ENCODE peak calls at places on chromosomes 16 and 17, in six cellular contexts. One of them, this sample, is unnamed.

GRCh38 chr16:74736531-74737157 is 36.0 kb upstream of the MLKL start:
- DNase-seq in HFF-Myc: no peak
- DNase-seq in lower leg skin: no peak
- DNase-seq in fibroblast of mammary gland: peak
- DNase-seq in A549: no peak
- DNase-seq in heart right ventricle: no peak
- DNase-seq in this sample: no peak

GRCh38 chr16:17305694-17306093 is 165.1 kb downstream of the XYLT1 start:
- DNase-seq in heart right ventricle: no peak
- DNase-seq in fibroblast of mammary gland: no peak
- DNase-seq in HFF-Myc: no peak
- DNase-seq in lower leg skin: no peak
- DNase-seq in A549: no peak
- DNase-seq in this sample: no peak

GRCh38 chr16:89071686-89072182 is 21.9 kb upstream of the ACSF3 start:
- DNase-seq in lower leg skin: no peak
- DNase-seq in A549: no peak
- DNase-seq in heart right ventricle: no peak
- DNase-seq in HFF-Myc: no peak
- DNase-seq in fibroblast of mammary gland: no peak
- DNase-seq in this sample: peak

GRCh38 chr17:40309031-40309937 is at the start of gene RARA:
- DNase-seq in HFF-Myc: no peak
- DNase-seq in fibroblast of mammary gland: no peak
- DNase-seq in A549: peak
- DNase-seq in lower leg skin: no peak
- DNase-seq in heart right ventricle: peak
- DNase-seq in this sample: peak

GRCh38 chr17:9768381-9768934 is 22.9 kb downstream of the DHRS7C start:
- DNase-seq in lower leg skin: no peak
- DNase-seq in heart right ventricle: no peak
- DNase-seq in HFF-Myc: peak
- DNase-seq in fibroblast of mammary gland: peak
- DNase-seq in A549: peak
- DNase-seq in this sample: peak

GRCh38 chr16:85010931-85011845 is at the start of gene ZDHHC7:
- DNase-seq in lower leg skin: peak
- DNase-seq in HFF-Myc: no peak
- DNase-seq in A549: peak
- DNase-seq in fibroblast of mammary gland: peak
- DNase-seq in heart right ventricle: peak
- DNase-seq in this sample: peak

GRCh38 chr17:32297424-32297823 is 31.8 kb downstream of the RHBDL3 start:
- DNase-seq in heart right ventricle: no peak
- DNase-seq in fibroblast of mammary gland: no peak
- DNase-seq in lower leg skin: no peak
- DNase-seq in HFF-Myc: no peak
- DNase-seq in A549: no peak
- DNase-seq in this sample: no peak

GRCh38 chr16:84018710-84019109 is 23.9 kb downstream of the SLC38A8 start:
- DNase-seq in A549: no peak
- DNase-seq in lower leg skin: no peak
- DNase-seq in fibroblast of mammary gland: no peak
- DNase-seq in heart right ventricle: no peak
- DNase-seq in HFF-Myc: no peak
- DNase-seq in this sample: no peak

GRCh38 chr16:57533618-57534336 is 2.6 kb downstream of the CCDC102A start:
- DNase-seq in lower leg skin: peak
- DNase-seq in fibroblast of mammary gland: peak
- DNase-seq in heart right ventricle: no peak
- DNase-seq in A549: no peak
- DNase-seq in HFF-Myc: no peak
- DNase-seq in this sample: no peak

GRCh38 chr16:57533366-57533617 is 3.1 kb downstream of the CCDC102A start:
- DNase-seq in heart right ventricle: no peak
- DNase-seq in fibroblast of mammary gland: no peak
- DNase-seq in A549: no peak
- DNase-seq in HFF-Myc: no peak
- DNase-seq in lower leg skin: no peak
- DNase-seq in this sample: no peak

GRCh38 chr16:57534881-57535658 is 1.3 kb downstream of the CCDC102A start:
- DNase-seq in fibroblast of mammary gland: no peak
- DNase-seq in heart right ventricle: no peak
- DNase-seq in HFF-Myc: no peak
- DNase-seq in lower leg skin: peak
- DNase-seq in A549: no peak
- DNase-seq in this sample: no peak

GRCh38 chr16:57535680-57536305 is 578 bp downstream of the CCDC102A start:
- DNase-seq in lower leg skin: peak
- DNase-seq in HFF-Myc: peak
- DNase-seq in fibroblast of mammary gland: peak
- DNase-seq in heart right ventricle: peak
- DNase-seq in A549: peak
- DNase-seq in this sample: peak

GRCh38 chr16:57534337-57534880 is 2.0 kb downstream of the CCDC102A start:
- DNase-seq in fibroblast of mammary gland: no peak
- DNase-seq in A549: no peak
- DNase-seq in HFF-Myc: no peak
- DNase-seq in lower leg skin: no peak
- DNase-seq in heart right ventricle: no peak
- DNase-seq in this sample: no peak
- H3K4me3 ChIP-seq in fibroblast of mammary gland: no peak
- H3K4me3 ChIP-seq in A549: no peak
- H3K4me3 ChIP-seq in HFF-Myc: no peak
- H3K4me3 ChIP-seq in lower leg skin: no peak
- H3K4me3 ChIP-seq in heart right ventricle: no peak
- H3K4me3 ChIP-seq in this sample: no peak

GRCh38 chr17:2030779-2031163 is 818 bp downstream of the DPH1 start:
- DNase-seq in A549: peak
- DNase-seq in HFF-Myc: no peak
- DNase-seq in lower leg skin: no peak
- DNase-seq in fibroblast of mammary gland: peak
- DNase-seq in heart right ventricle: no peak
- DNase-seq in this sample: no peak
- TF ChIP-seq CTCF in A549: peak
- TF ChIP-seq CTCF in HFF-Myc: peak
- TF ChIP-seq CTCF in lower leg skin: no peak
- TF ChIP-seq CTCF in fibroblast of mammary gland: peak
- TF ChIP-seq CTCF in heart right ventricle: peak
- TF ChIP-seq CTCF in this sample: peak

DNA sequence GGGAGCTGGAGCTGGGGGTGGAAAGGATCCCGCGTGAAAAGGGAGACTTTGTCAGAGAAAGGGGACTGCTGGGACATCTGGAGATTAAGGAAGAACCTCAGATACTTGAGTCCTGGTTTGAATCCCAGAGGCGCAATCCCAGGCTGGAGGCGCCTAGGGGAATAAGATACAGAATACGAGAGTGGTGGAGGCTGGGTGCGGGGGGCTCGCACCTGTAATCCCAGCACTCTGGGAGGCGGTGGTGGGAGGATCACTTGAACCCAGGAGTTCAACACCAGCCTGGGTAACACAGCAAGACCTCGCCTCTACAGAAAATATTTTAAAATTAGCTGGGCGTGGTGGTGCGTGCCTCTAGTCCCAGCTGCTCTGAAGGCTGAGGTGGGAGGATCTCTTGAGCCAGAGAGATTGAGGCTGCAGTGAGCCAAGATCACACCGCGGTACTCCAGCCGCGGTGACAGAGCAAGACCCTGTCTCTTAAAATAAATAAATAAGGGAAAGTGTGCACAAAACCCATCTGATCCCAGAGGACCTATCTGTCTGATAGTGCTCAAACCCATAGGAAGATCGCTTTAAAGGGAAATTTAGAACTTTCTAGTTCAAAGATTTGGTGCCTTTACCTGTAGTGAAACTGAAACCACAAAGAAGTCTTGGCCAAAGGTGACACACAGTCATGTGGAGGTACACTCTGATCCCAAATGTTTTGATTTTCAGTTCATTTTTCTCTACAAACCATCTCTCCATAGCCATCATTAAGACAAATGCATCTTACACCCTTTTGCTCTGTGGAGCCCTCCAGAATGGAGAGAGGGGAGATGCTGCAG is 625 bp upstream of the SCRN2 start:
- DNase-seq in HFF-Myc: no peak
- DNase-seq in lower leg skin: no peak
- DNase-seq in heart right ventricle: no peak
- DNase-seq in A549: no peak
- DNase-seq in fibroblast of mammary gland: no peak
- DNase-seq in this sample: no peak
- H3K4me3 ChIP-seq in HFF-Myc: peak
- H3K4me3 ChIP-seq in lower leg skin: no peak
- H3K4me3 ChIP-seq in heart right ventricle: peak
- H3K4me3 ChIP-seq in A549: no peak
- H3K4me3 ChIP-seq in fibroblast of mammary gland: peak
- H3K4me3 ChIP-seq in this sample: peak

DNA sequence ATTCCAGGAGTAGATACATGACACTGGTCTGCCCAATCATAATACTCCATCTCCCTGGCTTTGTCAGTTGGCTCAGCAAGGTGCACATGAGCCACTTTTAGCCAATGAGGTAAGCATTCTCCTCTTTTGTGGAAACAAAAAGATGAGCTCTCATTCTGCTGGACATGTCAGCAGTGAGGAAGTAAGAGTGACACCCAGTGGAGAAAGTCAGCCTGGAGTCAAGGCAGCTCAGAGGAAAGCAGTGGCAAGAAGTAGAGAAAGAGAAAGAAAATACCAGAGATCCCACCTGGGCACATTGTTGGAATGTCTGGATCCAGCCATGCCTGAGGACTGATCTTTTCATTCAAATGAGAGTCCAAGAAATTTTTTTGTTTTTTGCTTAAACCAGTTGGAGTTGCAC is 496.9 kb upstream of the C16orf82 start:
- DNase-seq in heart right ventricle: no peak
- DNase-seq in HFF-Myc: no peak
- DNase-seq in A549: peak
- DNase-seq in fibroblast of mammary gland: no peak
- DNase-seq in lower leg skin: no peak
- DNase-seq in this sample: no peak
- TF ChIP-seq CTCF in heart right ventricle: no peak
- TF ChIP-seq CTCF in HFF-Myc: no peak
- TF ChIP-seq CTCF in A549: peak
- TF ChIP-seq CTCF in fibroblast of mammary gland: no peak
- TF ChIP-seq CTCF in lower leg skin: no peak
- TF ChIP-seq CTCF in this sample: no peak

GRCh38 chr17:17751996-17752821 is 71.0 kb downstream of the RAI1 start:
- DNase-seq in HFF-Myc: peak
- DNase-seq in fibroblast of mammary gland: peak
- DNase-seq in A549: peak
- DNase-seq in heart right ventricle: peak
- DNase-seq in lower leg skin: peak
- DNase-seq in this sample: peak

GRCh38 chr17:17751489-17751995 is 70.3 kb downstream of the RAI1 start:
- DNase-seq in heart right ventricle: no peak
- DNase-seq in A549: no peak
- DNase-seq in lower leg skin: no peak
- DNase-seq in HFF-Myc: no peak
- DNase-seq in fibroblast of mammary gland: no peak
- DNase-seq in this sample: no peak

GRCh38 chr17:17749921-17750320 is 68.7 kb downstream of the RAI1 start:
- DNase-seq in HFF-Myc: peak
- DNase-seq in lower leg skin: no peak
- DNase-seq in A549: peak
- DNase-seq in fibroblast of mammary gland: peak
- DNase-seq in heart right ventricle: no peak
- DNase-seq in this sample: peak

GRCh38 chr17:17749025-17749772 is 67.9 kb downstream of the RAI1 start:
- DNase-seq in HFF-Myc: no peak
- DNase-seq in A549: no peak
- DNase-seq in heart right ventricle: peak
- DNase-seq in fibroblast of mammary gland: no peak
- DNase-seq in lower leg skin: no peak
- DNase-seq in this sample: no peak

DNA sequence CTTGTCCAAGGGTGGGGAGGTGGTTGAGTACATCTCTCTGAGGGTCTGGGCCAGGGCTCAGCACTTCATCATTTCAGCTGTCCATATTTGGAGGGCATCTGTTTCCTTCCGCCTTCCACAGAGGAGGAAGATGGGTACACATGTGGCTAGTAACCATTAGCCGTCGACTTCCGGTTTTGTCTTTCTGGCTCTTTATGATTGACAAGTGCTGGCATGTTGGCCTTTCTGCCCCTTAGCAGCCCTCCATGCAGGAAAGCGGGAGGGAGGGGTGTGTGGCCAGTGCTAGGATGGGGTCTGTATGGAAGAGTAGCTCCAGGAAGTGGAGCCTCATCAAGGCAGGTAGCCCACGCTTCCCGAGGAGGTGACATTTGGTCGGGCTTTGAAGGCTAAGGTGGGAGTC is 69.6 kb downstream of the RAI1 start:
- DNase-seq in A549: no peak
- DNase-seq in heart right ventricle: no peak
- DNase-seq in HFF-Myc: no peak
- DNase-seq in lower leg skin: no peak
- DNase-seq in fibroblast of mammary gland: no peak
- DNase-seq in this sample: no peak
- H3K4me3 ChIP-seq in A549: no peak
- H3K4me3 ChIP-seq in heart right ventricle: no peak
- H3K4me3 ChIP-seq in HFF-Myc: no peak
- H3K4me3 ChIP-seq in lower leg skin: no peak
- H3K4me3 ChIP-seq in fibroblast of mammary gland: no peak
- H3K4me3 ChIP-seq in this sample: no peak

DNA sequence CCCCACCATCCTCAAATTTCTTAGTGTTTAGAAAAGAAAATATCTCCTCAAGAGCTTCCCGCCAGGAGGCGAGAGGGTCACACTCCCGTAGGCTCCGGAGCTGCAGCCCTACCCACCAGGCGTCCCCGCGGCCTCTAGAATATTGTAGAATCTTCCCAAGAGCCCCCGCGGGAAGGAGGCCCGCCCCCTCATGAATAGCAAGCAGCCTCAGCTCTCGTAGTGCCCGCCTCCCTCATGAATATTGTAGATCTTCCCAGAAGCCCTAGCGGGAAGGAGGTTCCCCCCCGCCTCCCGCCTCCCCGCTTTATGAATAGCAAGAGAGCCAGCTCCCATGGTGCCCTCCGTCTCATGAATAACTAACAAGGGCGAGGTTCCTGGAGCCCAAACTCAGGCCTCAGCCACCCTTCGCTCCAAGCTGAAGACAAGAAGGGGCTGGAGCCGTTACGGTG is at the start of gene FBXO47:
- DNase-seq in lower leg skin: peak
- DNase-seq in fibroblast of mammary gland: peak
- DNase-seq in heart right ventricle: peak
- DNase-seq in A549: peak
- DNase-seq in HFF-Myc: no peak
- DNase-seq in this sample: peak
- TF ChIP-seq CTCF in lower leg skin: no peak
- TF ChIP-seq CTCF in fibroblast of mammary gland: peak
- TF ChIP-seq CTCF in heart right ventricle: no peak
- TF ChIP-seq CTCF in A549: no peak
- TF ChIP-seq CTCF in HFF-Myc: no peak
- TF ChIP-seq CTCF in this sample: peak

This sample was measured in fibroblast of villous mesenchyme.